ENCODE peak calls at places on chromosomes 16 and 17, in four cellular contexts. O is IMR-90, G is A549, F is GM12878. N is an unnamed sample.

GRCh38 chr17:2227025-2227699 is 76.4 kb downstream of the SMG6 start:
- DNase-seq in O (no peak), G (no peak), F (no peak), N (no peak)

GRCh38 chr17:42329025-42329976 is 41.0 kb downstream of the STAT5A start:
- DNase-seq in O (peak), G (peak), F (no peak), N (no peak)

GRCh38 chr17:69608808-69609494 is 194.5 kb downstream of the MAP2K6 start:
- DNase-seq in O (peak), G (peak), F (no peak), N (no peak)

GRCh38 chr16:20302389-20302788 is 24.9 kb downstream of the GP2 start:
- DNase-seq in O (no peak), G (no peak), F (no peak), N (no peak)

GRCh38 chr17:4968916-4969550 is 1.4 kb upstream of the SPAG7 start:
- DNase-seq in O (peak), G (peak), F (no peak), N (no peak)

GRCh38 chr17:17516941-17517720 is 20.9 kb upstream of the RASD1 start:
- DNase-seq in O (no peak), G (no peak), F (no peak), N (no peak)

GRCh38 chr16:82055117-82055516 is 20.1 kb downstream of the HSD17B2 start:
- DNase-seq in O (no peak), G (no peak), F (no peak), N (no peak)

GRCh38 chr16:10335681-10336080 is 50.2 kb upstream of the ATF7IP2 start:
- DNase-seq in O (no peak), G (no peak), F (no peak), N (no peak)

GRCh38 chr17:39187152-39187830 is 10.2 kb downstream of the CACNB1 start:
- DNase-seq in O (no peak), G (no peak), F (no peak), N (no peak)

GRCh38 chr16:2924901-2925820 is 13.4 kb downstream of the FLYWCH1 start:
- DNase-seq in O (peak), G (no peak), F (no peak), N (no peak)

GRCh38 chr17:51029142-51029541 is 91.5 kb downstream of the SPAG9 start:
- DNase-seq in O (no peak), G (no peak), F (no peak), N (no peak)

GRCh38 chr17:40916366-40916765 is 21.1 kb downstream of the KRT23 start:
- DNase-seq in O (no peak), G (no peak), F (no peak), N (no peak)

GRCh38 chr16:68005786-68006286 is 6.6 kb upstream of the DPEP2 start:
- DNase-seq in O (no peak), G (no peak), F (no peak), N (no peak)

GRCh38 chr17:53122966-53123365 is 699.8 kb upstream of the KIF2B start:
- DNase-seq in O (no peak), G (no peak), F (no peak), N (no peak)

GRCh38 chr17:69471406-69471805 is 56.9 kb downstream of the MAP2K6 start:
- DNase-seq in O (no peak), G (no peak), F (no peak), N (no peak)

GRCh38 chr16:24036614-24037013 is 200.8 kb downstream of the PRKCB start:
- DNase-seq in O (peak), G (peak), F (no peak), N (peak)

GRCh38 chr17:32449963-32450362 is 5.7 kb downstream of the PSMD11 start:
- DNase-seq in O (no peak), G (no peak), F (no peak), N (no peak)

GRCh38 chr17:40922239-40922638 is 15.2 kb downstream of the KRT23 start:
- DNase-seq in O (peak), G (peak), F (no peak), N (no peak)

GRCh38 chr17:65588194-65588808 is 26.9 kb upstream of the AXIN2 start:
- DNase-seq in O (no peak), G (peak), F (no peak), N (no peak)

GRCh38 chr17:78357177-78357586 is 2.7 kb downstream of the SOCS3 start:
- DNase-seq in O (peak), G (peak), F (no peak), N (no peak)

GRCh38 chr17:15886221-15886620 is 58.7 kb upstream of the ADORA2B start:
- DNase-seq in O (no peak), G (no peak), F (no peak), N (no peak)

GRCh38 chr17:12709063-12709462 is 43.4 kb downstream of the MYOCD start:
- DNase-seq in O (peak), G (no peak), F (no peak), N (no peak)

GRCh38 chr16:72961115-72961832 is 86.7 kb downstream of the ZFHX3 start:
- DNase-seq in O (peak), G (no peak), F (no peak), N (no peak)

GRCh38 chr16:54412777-54413455 is 126.3 kb upstream of the IRX3 start:
- DNase-seq in O (no peak), G (no peak), F (no peak), N (no peak)

GRCh38 chr17:18190629-18191028 is 7.0 kb downstream of the ALKBH5 start:
- DNase-seq in O (no peak), G (no peak), F (no peak), N (no peak)

GRCh38 chr16:27762441-27762840 is 212.5 kb downstream of the KATNIP start:
- DNase-seq in O (peak), G (no peak), F (no peak), N (no peak)

GRCh38 chr16:89114159-89114981 is 20.7 kb downstream of the ACSF3 start:
- DNase-seq in O (no peak), G (no peak), F (no peak), N (no peak)

GRCh38 chr17:38658741-38659345 is 15.9 kb downstream of the EPOP start:
- DNase-seq in O (no peak), G (no peak), F (no peak), N (no peak)

GRCh38 chr16:22299036-22299435 is 1.8 kb downstream of the POLR3E start:
- DNase-seq in O (no peak), G (no peak), F (no peak), N (no peak)

GRCh38 chr16:17827313-17827712 is 356.6 kb upstream of the XYLT1 start:
- DNase-seq in O (peak), G (no peak), F (no peak), N (no peak)

GRCh38 chr16:67279296-67280089 is at the start of gene PLEKHG4:
- DNase-seq in O (peak), G (peak), F (peak), N (peak)

GRCh38 chr16:50261707-50262235 is 4.6 kb upstream of the ADCY7 start:
- DNase-seq in O (no peak), G (peak), F (no peak), N (no peak)

GRCh38 chr17:39745335-39746144 is 7.8 kb downstream of the GRB7 start:
- DNase-seq in O (no peak), G (no peak), F (no peak), N (no peak)

GRCh38 chr17:17358060-17358751 is 55.0 kb downstream of the NT5M start:
- DNase-seq in O (no peak), G (no peak), F (no peak), N (no peak)

GRCh38 chr16:1300664-1301476 is 8.6 kb upstream of the UBE2I start:
- DNase-seq in O (peak), G (peak), F (no peak), N (peak)

GRCh38 chr16:78478267-78478821 is 378.9 kb downstream of the WWOX start:
- DNase-seq in O (no peak), G (peak), F (no peak), N (peak)

GRCh38 chr17:73566905-73567782 is 77.1 kb downstream of the SDK2 start:
- DNase-seq in O (no peak), G (no peak), F (no peak), N (no peak)

DNA sequence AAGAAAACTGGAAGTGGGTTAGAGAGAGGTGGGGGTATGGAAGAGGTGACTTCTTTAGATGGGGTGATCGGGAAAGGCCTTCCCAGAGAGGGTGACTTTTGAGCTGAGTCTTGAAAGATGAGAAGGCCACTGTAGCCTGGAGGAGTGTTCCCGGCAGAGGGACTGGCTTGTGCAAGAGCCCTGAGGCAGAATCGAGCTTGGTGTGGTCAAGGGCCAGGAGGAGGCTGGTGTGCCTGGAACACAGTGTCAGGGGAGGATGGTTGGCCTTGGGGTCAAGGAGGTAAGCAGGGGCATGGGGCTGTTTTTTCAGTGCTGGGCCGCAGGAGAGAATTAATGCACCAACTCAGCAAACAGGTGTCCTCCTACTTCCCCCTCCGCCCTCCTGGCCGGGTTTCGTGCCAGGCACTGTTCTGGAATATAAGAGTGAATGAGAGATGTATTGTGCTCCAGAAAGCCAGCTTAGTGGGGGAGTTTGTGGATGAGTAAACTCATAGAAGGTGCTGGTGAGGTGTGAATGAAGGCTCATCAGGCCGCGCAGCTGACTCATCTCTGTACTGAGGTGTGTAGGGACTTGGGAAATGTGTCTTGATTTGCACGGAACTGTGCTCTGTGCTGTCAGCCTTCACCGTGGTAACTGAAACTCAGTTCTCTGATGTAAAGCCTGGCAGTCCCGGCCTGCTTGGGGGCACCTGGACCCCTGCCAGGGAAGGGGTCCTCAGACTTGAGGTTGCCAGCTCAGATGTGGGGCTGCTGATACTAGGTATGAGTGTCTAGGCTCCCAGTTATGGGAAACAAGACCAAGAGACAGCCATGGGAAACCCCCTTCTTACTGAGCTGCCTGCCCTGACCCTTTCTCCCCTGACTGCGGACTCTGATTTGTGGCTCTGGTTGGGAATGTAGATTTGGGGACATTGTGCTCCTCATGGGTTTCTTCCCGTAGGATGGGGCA is 15.3 kb downstream of the KSR1 start:
- DNase-seq in O (peak), G (peak), F (peak), N (no peak)
- TF ChIP-seq BHLHE40 in O (no peak), G (no peak), F (peak), N (no peak)

DNA sequence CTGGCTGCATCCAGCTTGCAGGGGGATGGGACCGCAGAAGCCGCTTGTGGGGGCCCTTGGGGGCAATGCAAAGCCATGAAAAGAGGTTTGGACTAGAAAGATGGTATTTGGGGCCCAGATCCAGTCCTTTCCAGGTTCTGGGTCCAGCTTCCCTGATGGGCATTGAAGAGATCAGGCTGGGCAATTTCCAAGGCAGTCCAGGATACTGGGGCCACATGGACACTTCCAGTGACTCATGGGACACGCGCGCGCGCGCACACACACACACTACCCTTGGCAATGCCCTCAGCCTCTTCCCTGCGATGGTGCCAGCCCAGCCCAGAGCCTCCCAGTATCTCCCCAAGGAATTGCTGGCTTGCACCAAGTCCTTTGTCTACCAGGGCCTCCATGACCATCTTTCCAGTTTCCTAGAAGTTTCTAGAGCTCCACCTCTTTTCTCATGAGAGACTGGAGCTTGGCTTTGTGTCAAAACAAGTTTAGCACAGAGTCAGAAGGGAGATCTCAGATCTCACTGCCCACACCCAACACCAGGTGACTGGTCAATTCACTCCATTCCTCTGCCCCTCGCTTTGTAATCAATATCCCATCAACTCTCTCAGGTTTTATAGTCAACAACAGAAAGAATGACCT is 44.3 kb downstream of the WNT3 start:
- DNase-seq in O (no peak), G (peak), F (no peak), N (no peak)
- TF ChIP-seq BHLHE40 in O (no peak), G (no peak), F (no peak), N (no peak)

DNA sequence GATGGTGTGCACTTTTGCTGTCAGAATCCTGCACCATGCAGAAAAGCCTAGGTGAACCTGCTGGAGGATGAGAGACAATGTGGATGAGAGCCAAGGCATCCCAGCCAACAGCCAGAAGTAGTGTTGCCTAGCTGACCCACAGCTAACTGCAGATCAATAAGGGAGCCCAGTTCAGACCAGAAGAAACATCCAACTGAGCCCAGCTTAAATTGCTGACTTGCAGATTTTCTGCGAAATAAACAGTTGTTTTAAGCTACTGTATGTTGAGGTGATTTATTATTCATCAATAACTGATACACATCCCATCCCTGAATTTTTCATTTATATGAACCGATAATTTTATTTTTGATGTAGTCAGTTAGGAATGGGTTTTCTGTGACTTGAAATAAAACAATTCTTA is 39.2 kb upstream of the TOX3 start:
- DNase-seq in O (no peak), G (no peak), F (no peak), N (no peak)
- TF ChIP-seq BHLHE40 in O (no peak), G (no peak), F (no peak), N (no peak)

GRCh38 chr17:10130263-10130662 is 68.1 kb downstream of the GAS7 start:
- DNase-seq in O (peak), G (no peak), F (no peak), N (no peak)

GRCh38 chr17:10130733-10131132 is 67.7 kb downstream of the GAS7 start:
- DNase-seq in O (peak), G (no peak), F (no peak), N (no peak)

GRCh38 chr17:10136258-10136981 is 62.0 kb downstream of the GAS7 start:
- DNase-seq in O (no peak), G (no peak), F (no peak), N (no peak)

GRCh38 chr17:10139560-10139959 is 58.8 kb downstream of the GAS7 start:
- DNase-seq in O (no peak), G (no peak), F (no peak), N (no peak)

GRCh38 chr17:10135539-10136257 is 62.7 kb downstream of the GAS7 start:
- DNase-seq in O (peak), G (peak), F (no peak), N (no peak)
- TF ChIP-seq BHLHE40 in O (no peak), G (no peak), F (no peak), N (no peak)

GRCh38 chr17:7435676-7436555 is 681 bp downstream of the TMEM102 start:
- DNase-seq in O (no peak), G (peak), F (no peak), N (peak)
- TF ChIP-seq BHLHE40 in O (no peak), G (no peak), F (no peak), N (no peak)

N was measured in HEK293T.